ENCODE peak calls at places on chromosomes 5 and 9, in nine cellular contexts. D, S, X, J, G, U, R, E and W are unnamed samples.

GRCh38 chr5:167573274-167574127 is 717.9 kb upstream of the WWC1 start:
- DNase-seq in E (no peak), G (peak; percentile 81), D (no peak), S (no peak), X (no peak), R (no peak), J (no peak), U (peak; percentile 55), W (no peak)

GRCh38 chr5:42768106-42768504 is 11.5 kb downstream of the CCDC152 start:
- DNase-seq in J (no peak), E (no peak), R (no peak), S (no peak), X (no peak), D (no peak), G (no peak), U (no peak), W (no peak)

GRCh38 chr5:83342475-83342874 is 129.1 kb upstream of the VCAN start:
- DNase-seq in J (no peak), G (no peak), D (no peak), R (no peak), U (no peak), S (no peak), E (no peak), X (no peak), W (no peak)

GRCh38 chr9:78860806-78861475 is 564.0 kb downstream of the PSAT1 start:
- DNase-seq in D (no peak), X (no peak), E (no peak), J (no peak), U (peak; percentile 69), R (no peak), S (no peak), G (no peak), W (no peak)

GRCh38 chr9:130053504-130054427 is at the start of gene GPR107:
- DNase-seq in R (peak; percentile 78), G (peak; percentile 89), J (peak; percentile 59), E (peak; percentile 92), X (peak; percentile 72), D (peak; percentile 87), U (peak; percentile 71), S (peak; percentile 87), W (no peak)

GRCh38 chr9:89808076-89808701 is 203.4 kb downstream of the GADD45G start:
- DNase-seq in D (no peak), R (peak; percentile 21), X (no peak), S (no peak), U (peak; percentile 23), J (no peak), E (no peak), G (peak; percentile 89), W (no peak)

GRCh38 chr9:72733896-72734295 is 212.5 kb downstream of the TMC1 start:
- DNase-seq in D (no peak), S (no peak), U (no peak), G (no peak), J (no peak), R (no peak), E (no peak), X (no peak), W (no peak)

GRCh38 chr5:932151-932627 is 39.5 kb downstream of the TRIP13 start:
- DNase-seq in E (no peak), J (no peak), D (no peak), U (no peak), R (no peak), X (no peak), G (no peak), S (no peak), W (no peak)

GRCh38 chr9:120909904-120910303 is 16.7 kb downstream of the TRAF1 start:
- DNase-seq in D (no peak), G (no peak), S (no peak), U (no peak), E (no peak), X (peak; percentile 54), J (no peak), R (no peak), W (no peak)

GRCh38 chr5:91281409-91281808 is 101.7 kb downstream of the ARRDC3 start:
- DNase-seq in D (no peak), U (peak; percentile 82), R (no peak), S (no peak), J (no peak), E (no peak), X (no peak), G (no peak), W (peak; percentile 68)

GRCh38 chr9:14341437-14342133 is 27.6 kb upstream of the NFIB start:
- DNase-seq in G (no peak), U (no peak), J (no peak), X (no peak), R (no peak), S (no peak), D (no peak), E (no peak), W (no peak)

GRCh38 chr9:90368241-90368640 is 274.4 kb downstream of the DIRAS2 start:
- DNase-seq in G (no peak), J (no peak), X (no peak), R (no peak), U (no peak), S (no peak), D (no peak), E (no peak), W (no peak)

GRCh38 chr5:135229122-135229521 is 169.9 kb downstream of the MACROH2A1 start:
- DNase-seq in G (no peak), X (no peak), U (no peak), R (no peak), S (no peak), J (no peak), D (no peak), E (no peak), W (no peak)

GRCh38 chr9:81112638-81113037 is 576.7 kb downstream of the TLE1 start:
- DNase-seq in R (no peak), D (no peak), E (no peak), J (no peak), X (no peak), G (no peak), S (no peak), U (no peak), W (no peak)

GRCh38 chr5:113122053-113122452 is 145.5 kb downstream of the DCP2 start:
- DNase-seq in R (no peak), U (peak; percentile 93), S (no peak), G (no peak), X (no peak), D (no peak), J (no peak), E (no peak), W (no peak)

GRCh38 chr5:78527054-78527884 is 121.3 kb downstream of the LHFPL2 start:
- DNase-seq in D (no peak), X (no peak), G (peak; percentile 91), R (no peak), E (peak; percentile 60), S (peak; percentile 79), J (no peak), U (peak; percentile 98), W (peak; percentile 98)

GRCh38 chr9:37914701-37915358 is 10.9 kb upstream of the SLC25A51 start:
- DNase-seq in R (no peak), E (no peak), X (no peak), D (no peak), S (no peak), U (no peak), J (no peak), G (peak; percentile 50), W (no peak)

GRCh38 chr5:176133877-176134276 is 104.3 kb upstream of the SIMC1 start:
- DNase-seq in X (no peak), E (no peak), D (no peak), J (no peak), U (no peak), R (no peak), S (no peak), G (no peak), W (no peak)